ENCODE peak calls at places on chromosomes 12 and 14, in five cellular contexts. C is AG08395, I is left cardiac atrium, S is hepatic stellate cell, P is RPMI8226. U is an unnamed sample.

GRCh38 chr14:51082394-51082793 is 12.5 kb downstream of the TRIM9 start:
- DNase-seq in S (no peak), I (no peak), C (no peak), P (no peak), U (no peak)

GRCh38 chr12:91565246-91565645 is 382.6 kb upstream of the DCN start:
- DNase-seq in P (no peak), S (no peak), C (no peak), I (no peak), U (no peak)

GRCh38 chr14:97878727-97879126 is 1081.5 kb downstream of the VRK1 start:
- DNase-seq in C (peak; percentile 7), S (no peak), I (peak; percentile 28), P (no peak), U (peak; percentile 3)

GRCh38 chr14:29078810-29079522 is 312.4 kb downstream of the FOXG1 start:
- DNase-seq in S (no peak), C (no peak), I (no peak), P (no peak), U (no peak)

GRCh38 chr14:92693998-92694780 is 54.2 kb downstream of the LGMN start:
- DNase-seq in P (no peak), C (peak; percentile 17), I (no peak), S (no peak), U (peak; percentile 28)

GRCh38 chr14:53306267-53306721 is 153.2 kb upstream of the DDHD1 start:
- DNase-seq in S (peak; percentile 40), C (peak; percentile 66), P (peak; percentile 33), I (peak; percentile 58), U (peak; percentile 22)

GRCh38 chr12:90331262-90331661 is 622.6 kb upstream of the ATP2B1 start:
- DNase-seq in P (no peak), I (peak; percentile 16), C (no peak), S (no peak), U (no peak)

GRCh38 chr12:22333751-22334695 is 484 bp downstream of the ST8SIA1 start:
- DNase-seq in I (peak; percentile 22), P (no peak), S (no peak), C (no peak), U (no peak)

GRCh38 chr14:47284283-47284682 is 391.1 kb downstream of the MDGA2 start:
- DNase-seq in I (no peak), P (no peak), S (no peak), C (no peak), U (no peak)